ENCODE peak calls at places on chromosomes 13 and 19, in four cellular contexts. H is epithelial cell of esophagus, M is astrocyte of the cerebellum, Q is heart left ventricle. O is an unnamed sample.

GRCh38 chr19:56707821-56708220 is 36.3 kb upstream of the ZNF835 start:
- DNase-seq in H (no peak), Q (no peak), M (no peak), O (no peak)

GRCh38 chr13:42478531-42479156 is 95.3 kb upstream of the TNFSF11 start:
- DNase-seq in M (peak; percentile 29), Q (no peak), H (peak; percentile 56), O (no peak)

GRCh38 chr19:51687791-51688664 is 5.1 kb upstream of the SPACA6 start:
- DNase-seq in H (peak; percentile 42), Q (peak; percentile 66), M (no peak), O (no peak)

GRCh38 chr19:12779162-12779993 is 4.0 kb upstream of the HOOK2 start:
- DNase-seq in M (peak; percentile 83), H (no peak), Q (peak; percentile 78), O (no peak)

GRCh38 chr19:56314018-56314583 is 538 bp downstream of the ZSCAN5A start:
- DNase-seq in Q (no peak), M (no peak), H (no peak), O (no peak)

GRCh38 chr19:52936151-52936957 is 13.1 kb upstream of the ZNF888 start:
- DNase-seq in Q (no peak), M (no peak), H (no peak), O (peak; percentile 76)

GRCh38 chr13:113061796-113062425 is 43.7 kb upstream of the F7 start:
- DNase-seq in M (no peak), H (no peak), Q (no peak), O (no peak)

GRCh38 chr13:97627566-97627965 is 193.6 kb downstream of the RAP2A start:
- DNase-seq in Q (peak; percentile 33), H (peak; percentile 51), M (peak; percentile 78), O (no peak)

GRCh38 chr19:16226184-16226591 is 28.5 kb downstream of the AP1M1 start:
- DNase-seq in Q (no peak), M (no peak), H (no peak), O (no peak)

GRCh38 chr13:60642552-60642951 is 245.5 kb downstream of the TDRD3 start:
- DNase-seq in Q (no peak), M (no peak), H (no peak), O (no peak)

GRCh38 chr13:23867027-23867491 is 22.1 kb downstream of the MIPEP start:
- DNase-seq in M (no peak), Q (no peak), H (peak; percentile 63), O (no peak)

GRCh38 chr13:26973281-26973680 is 198.3 kb downstream of the USP12 start:
- DNase-seq in Q (no peak), H (no peak), M (no peak), O (no peak)

GRCh38 chr19:4678881-4679379 is 8.8 kb upstream of the MYDGF start:
- DNase-seq in H (peak; percentile 32), Q (no peak), M (no peak), O (no peak)

GRCh38 chr13:48412100-48412556 is 785 bp downstream of the LPAR6 start:
- DNase-seq in Q (no peak), M (no peak), H (peak; percentile 39), O (no peak)

GRCh38 chr13:99866781-99867180 is 104.8 kb downstream of the ZIC5 start:
- DNase-seq in H (no peak), Q (no peak), M (no peak), O (no peak)

GRCh38 chr13:100527644-100528043 is 60.9 kb downstream of the GGACT start:
- DNase-seq in Q (no peak), M (no peak), H (no peak), O (no peak)

GRCh38 chr19:15934332-15935078 is at the start of gene CYP4F11:
- DNase-seq in H (peak; percentile 50), M (no peak), Q (peak; percentile 22), O (peak; percentile 30)

GRCh38 chr19:1069009-1069779 is 2.2 kb downstream of the ARHGAP45 start:
- DNase-seq in M (no peak), Q (peak; percentile 61), H (no peak), O (no peak)

GRCh38 chr19:17076539-17076919 is 952 bp downstream of the MYO9B start:
- DNase-seq in M (no peak), Q (no peak), H (peak; percentile 32), O (no peak)

GRCh38 chr19:12035220-12036172 is at the start of gene ZNF433:
- DNase-seq in Q (peak; percentile 95), H (peak; percentile 90), M (peak; percentile 40), O (peak; percentile 22)

GRCh38 chr19:38792250-38793111 is 3.5 kb downstream of the LGALS7B start:
- DNase-seq in M (no peak), Q (no peak), H (peak; percentile 38), O (no peak)

GRCh38 chr13:27189192-27189591 is 17.6 kb upstream of the USP12 start:
- DNase-seq in M (no peak), Q (no peak), H (no peak), O (no peak)

GRCh38 chr19:38073806-38074685 is 150.0 kb downstream of the DPF1 start:
- DNase-seq in Q (no peak), M (no peak), H (no peak), O (no peak)

GRCh38 chr13:61414686-61415664 is 674 bp downstream of the PCDH20 start:
- DNase-seq in Q (peak; percentile 12), H (peak; percentile 71), M (peak; percentile 13), O (peak; percentile 48)

GRCh38 chr19:33395561-33396550 is 22.3 kb downstream of the CEBPG start:
- DNase-seq in M (no peak), Q (no peak), H (no peak), O (no peak)

GRCh38 chr19:5484398-5485285 is 29.4 kb downstream of the ZNRF4 start:
- DNase-seq in M (peak; percentile 4), H (no peak), Q (no peak), O (no peak)

GRCh38 chr13:76875256-76875655 is 10.9 kb downstream of the KCTD12 start:
- DNase-seq in H (no peak), Q (no peak), M (no peak), O (no peak)

DNA sequence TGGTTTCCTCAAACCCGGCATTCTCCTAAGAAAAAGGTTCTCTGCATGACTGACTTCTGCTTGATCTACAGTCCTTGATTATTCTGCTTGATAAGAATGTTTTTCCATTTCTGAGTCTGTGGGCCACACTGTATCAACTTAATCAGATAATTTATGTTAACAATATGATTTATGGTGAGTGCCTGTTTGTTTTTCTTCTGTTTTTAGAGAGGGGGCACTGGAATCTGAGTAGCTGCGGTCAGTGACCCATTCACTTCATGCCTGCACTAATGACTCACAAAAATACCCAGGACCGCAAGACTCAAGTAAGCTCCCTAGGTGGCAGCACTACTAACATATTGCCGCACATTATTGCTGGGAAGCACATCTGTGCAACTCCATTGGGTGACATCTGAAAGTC is 542.3 kb upstream of the ATXN8OS start:
- DNase-seq in M (peak; percentile 64), H (peak; percentile 76), Q (no peak), O (peak; percentile 42)
- TF ChIP-seq CTCF in M (peak; percentile 49), H (peak; percentile 61), Q (no peak), O (peak; percentile 67)

GRCh38 chr13:44409595-44409994 is 36.0 kb downstream of the SERP2 start:
- DNase-seq in M (no peak), Q (no peak), H (no peak), O (no peak)

GRCh38 chr13:44407379-44407778 is 33.8 kb downstream of the SERP2 start:
- DNase-seq in M (no peak), H (no peak), Q (no peak), O (no peak)

GRCh38 chr13:44410328-44410859 is 36.8 kb downstream of the SERP2 start:
- DNase-seq in H (no peak), M (no peak), Q (no peak), O (no peak)

GRCh38 chr13:44406617-44407016 is 33.0 kb downstream of the SERP2 start:
- DNase-seq in H (no peak), Q (no peak), M (no peak), O (no peak)

GRCh38 chr13:44407891-44408290 is 34.3 kb downstream of the SERP2 start:
- DNase-seq in H (peak; percentile 52), M (no peak), Q (no peak), O (no peak)
- H3K4me3 ChIP-seq in H (no peak overlapping the region), M (no peak overlapping the region), Q (no peak overlapping the region), O (no peak overlapping the region)

DNA sequence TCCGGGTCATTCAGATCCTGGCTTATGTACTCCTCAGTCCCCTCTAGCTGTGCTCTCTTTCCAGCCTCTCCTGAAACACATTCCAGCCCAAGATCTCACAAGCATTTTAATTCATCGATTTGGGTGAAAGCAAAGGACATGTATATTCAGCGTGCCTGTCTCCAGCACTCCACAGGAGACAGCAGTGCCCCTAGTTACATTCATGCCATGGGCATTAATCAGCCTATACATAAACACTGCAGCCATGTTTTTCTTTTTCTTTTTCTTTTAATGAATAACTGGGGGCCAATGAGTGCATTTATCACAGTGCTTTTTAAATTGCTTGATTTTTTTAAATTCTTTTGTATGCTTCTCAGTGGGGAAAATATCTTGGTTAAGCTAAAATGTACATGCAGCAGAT is 199.1 kb downstream of the DCT start:
- DNase-seq in M (no peak), H (no peak), Q (no peak), O (no peak)
- TF ChIP-seq CTCF in M (no peak), H (no peak), Q (no peak), O (no peak)

DNA sequence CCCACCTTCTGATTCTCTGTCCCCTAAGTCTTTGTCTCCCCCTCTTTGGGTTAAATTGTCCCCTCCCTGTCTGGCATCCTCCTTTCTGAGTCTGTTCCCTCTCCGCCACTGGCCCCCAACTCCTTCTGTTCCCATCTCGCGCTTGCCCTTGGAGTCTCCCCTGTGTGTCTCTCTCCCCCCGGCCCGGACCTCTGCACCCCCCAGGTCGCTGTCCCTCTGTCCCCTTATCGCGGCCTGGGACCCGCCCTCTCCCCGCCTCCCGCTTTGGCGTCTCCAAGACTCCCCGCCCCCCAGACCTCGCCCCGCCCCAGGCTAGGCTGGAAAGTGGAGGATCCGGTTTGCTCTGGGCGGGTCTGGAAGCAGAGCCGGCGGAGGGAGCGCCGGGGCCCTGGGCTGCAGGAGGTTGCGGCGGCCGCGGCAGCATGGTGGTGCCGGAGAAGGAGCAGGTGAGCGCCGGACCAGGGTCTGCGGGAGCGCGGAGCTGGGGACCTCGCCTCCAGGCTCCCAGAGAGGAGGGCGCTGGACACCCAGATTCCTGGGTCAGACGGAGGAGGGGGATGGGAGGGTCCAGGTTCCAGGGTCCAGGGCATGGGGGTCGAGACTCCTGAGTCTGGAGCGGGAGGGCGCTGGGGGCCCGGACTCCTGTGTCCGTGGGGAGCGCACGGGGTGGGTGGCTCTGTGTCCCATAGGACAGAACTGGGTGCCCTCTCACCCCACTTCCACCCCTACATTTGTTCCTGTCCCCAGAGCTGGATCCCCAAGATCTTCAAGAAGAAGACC is at the start of gene TRPM4:
- DNase-seq in Q (peak; percentile 96), M (no peak), H (peak; percentile 92), O (no peak)
- H3K4me3 ChIP-seq in Q (peak within 1 kb of the TSS; percentile 98), M (peak within 1 kb of the TSS; percentile 76), H (peak within 1 kb of the TSS; percentile 91), O (peak within 1 kb of the TSS; percentile 95)

DNA sequence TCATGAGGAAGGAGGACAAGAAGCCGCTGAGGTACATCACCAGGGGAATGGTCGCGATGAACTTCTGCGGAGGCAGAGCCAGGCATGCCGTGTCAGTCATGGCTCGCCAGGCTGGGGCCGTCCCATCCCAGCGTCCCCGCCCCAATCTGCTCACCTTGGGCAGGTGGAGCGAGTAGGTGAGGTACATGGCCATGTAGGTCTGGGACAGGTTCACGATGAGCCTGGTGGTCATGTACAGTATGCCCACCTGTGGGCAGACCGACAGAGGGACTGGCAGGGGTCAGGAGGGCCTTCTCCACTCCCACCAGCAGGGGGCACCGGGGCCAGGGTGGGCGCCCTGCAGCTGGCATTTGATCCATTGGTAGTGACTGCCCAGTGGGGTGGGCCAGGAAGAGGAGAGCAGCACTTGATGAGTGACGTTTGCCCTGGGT is 8.3 kb downstream of the TEKTIP1 start:
- DNase-seq in M (no peak), H (no peak), Q (no peak), O (no peak)
- TF ChIP-seq CTCF in M (peak; percentile 55), H (peak; percentile 52), Q (peak; percentile 46), O (peak; percentile 64)

O was measured in epithelial cell of proximal tubule.